ENCODE peak calls at places on chromosomes 6 and 20, in eight cellular contexts. G is spleen; S is PC-3; I is brain microvascular endothelial cell; Q is CD8-positive, alpha-beta T cell; H is nephron progenitor cell; C is hepatocyte; B is BE2C. M is an unnamed sample.

GRCh38 chr6:166418691-166419143 is 36.0 kb upstream of the MPC1 start:
- DNase-seq in Q (peak; percentile 35), H (no peak), B (no peak), I (no peak), G (no peak), C (no peak), S (no peak), M (no peak)

GRCh38 chr6:40390144-40390800 is 196.9 kb downstream of the LRFN2 start:
- DNase-seq in C (no peak), S (no peak), H (no peak), Q (no peak), B (no peak), G (no peak), I (no peak), M (no peak)

GRCh38 chr6:119463081-119463626 is 113.6 kb upstream of the MAN1A1 start:
- DNase-seq in Q (no peak), G (no peak), B (no peak), I (no peak), C (no peak), S (no peak), H (no peak), M (no peak)

GRCh38 chr6:2986722-2987196 is 12.9 kb upstream of the NQO2 start:
- DNase-seq in Q (no peak), B (no peak), I (peak; percentile 65), G (no peak), C (no peak), S (peak; percentile 92), H (no peak), M (no peak)

GRCh38 chr6:31350551-31350950 is 6.4 kb downstream of the HLA-B start:
- DNase-seq in B (no peak), S (no peak), H (no peak), I (no peak), G (no peak), Q (no peak), C (no peak), M (no peak)

GRCh38 chr20:51335329-51335841 is 207.1 kb downstream of the NFATC2 start:
- DNase-seq in I (peak; percentile 100), Q (no peak), S (peak; percentile 98), B (no peak), G (no peak), H (no peak), C (peak; percentile 68), M (no peak)

GRCh38 chr6:163640641-163641040 is 226.1 kb downstream of the QKI start:
- DNase-seq in H (no peak), C (no peak), B (no peak), G (no peak), Q (no peak), I (no peak), S (no peak), M (no peak)

GRCh38 chr20:44572551-44573500 is 9.6 kb upstream of the PKIG start:
- DNase-seq in G (no peak), H (no peak), S (peak; percentile 95), B (no peak), Q (no peak), C (peak; percentile 72), I (peak; percentile 67), M (no peak)

GRCh38 chr6:166623318-166623717 is 3.7 kb downstream of the RPS6KA2 start:
- DNase-seq in S (peak; percentile 49), B (no peak), I (no peak), C (no peak), H (no peak), G (no peak), Q (no peak), M (peak; percentile 66)

GRCh38 chr20:46831633-46832011 is 63.0 kb upstream of the EYA2 start:
- DNase-seq in I (no peak), S (no peak), C (no peak), H (no peak), Q (no peak), B (no peak), G (no peak), M (no peak)

GRCh38 chr6:84762941-84763396 is 1.4 kb downstream of the TBX18 start:
- DNase-seq in B (peak; percentile 22), Q (no peak), C (peak; percentile 36), I (no peak), S (no peak), G (no peak), H (peak; percentile 43), M (peak; percentile 37)

GRCh38 chr6:84762220-84762940 is 2.0 kb downstream of the TBX18 start:
- DNase-seq in C (peak; percentile 39), B (peak; percentile 44), I (no peak), Q (no peak), S (no peak), H (peak; percentile 50), G (no peak), M (peak; percentile 47)

GRCh38 chr6:84764332-84765049 is at the start of gene TBX18:
- DNase-seq in S (no peak), G (peak; percentile 65), C (peak; percentile 95), H (peak; percentile 95), B (peak; percentile 94), I (peak; percentile 100), Q (no peak), M (peak; percentile 93)

GRCh38 chr6:84766118-84766683 is 1.8 kb upstream of the TBX18 start:
- DNase-seq in H (peak; percentile 20), S (no peak), I (no peak), B (no peak), C (no peak), G (peak; percentile 44), Q (no peak), M (no peak)

DNA sequence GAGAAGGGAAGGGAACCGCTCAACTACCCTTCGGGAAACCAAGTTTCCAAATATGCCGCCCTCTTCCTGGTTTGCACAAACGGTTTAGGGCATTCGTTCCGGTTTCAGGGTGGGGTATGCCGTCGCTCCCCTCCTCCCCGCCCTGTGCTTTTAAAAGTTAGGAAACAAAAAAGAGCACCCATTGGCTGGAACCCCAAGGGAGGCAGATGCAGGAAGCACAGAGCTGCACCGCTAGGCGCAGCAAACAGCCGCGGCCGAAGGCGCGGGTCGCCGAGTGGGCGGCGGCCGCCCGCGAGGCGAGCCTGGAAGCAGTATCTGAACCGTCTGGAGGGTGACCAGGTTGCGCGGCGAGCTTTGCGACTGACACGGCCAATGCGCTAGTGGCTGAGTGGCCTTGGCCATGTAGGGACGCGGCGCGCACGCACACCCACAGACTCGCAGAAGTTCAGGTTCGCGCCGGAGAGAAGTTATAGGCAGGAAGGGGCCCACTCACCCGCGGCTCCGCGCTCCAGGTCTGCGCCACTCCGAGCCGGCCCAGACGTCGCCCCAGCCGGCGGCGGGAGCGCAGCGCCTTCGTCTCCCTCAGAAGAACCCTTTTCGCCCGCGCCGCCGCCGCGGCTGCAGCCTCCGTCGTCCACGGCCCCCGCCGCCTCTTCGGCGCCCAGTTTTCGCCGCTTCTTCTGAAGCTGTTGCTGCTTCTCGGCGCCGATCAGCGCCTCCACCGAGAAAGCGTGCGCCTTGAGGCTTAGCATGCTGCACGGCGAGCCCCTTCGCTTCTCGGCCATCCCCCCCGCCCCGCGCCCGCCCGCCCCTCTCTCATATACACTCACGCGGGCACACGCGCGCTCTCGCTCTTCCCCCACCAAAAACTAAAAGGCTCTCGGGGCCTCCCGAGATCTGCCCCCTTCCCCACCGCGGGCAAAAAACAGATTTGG is 734 bp downstream of the TBX18 start:
- DNase-seq in B (peak; percentile 52), Q (no peak), S (no peak), C (peak; percentile 61), G (no peak), I (peak; percentile 89), H (peak; percentile 62), M (peak; percentile 81)
- TF ChIP-seq CTCF in B (no peak), Q (no peak), S (no peak), C (no peak), G (no peak), I (no peak), H (no peak), M (no peak)

DNA sequence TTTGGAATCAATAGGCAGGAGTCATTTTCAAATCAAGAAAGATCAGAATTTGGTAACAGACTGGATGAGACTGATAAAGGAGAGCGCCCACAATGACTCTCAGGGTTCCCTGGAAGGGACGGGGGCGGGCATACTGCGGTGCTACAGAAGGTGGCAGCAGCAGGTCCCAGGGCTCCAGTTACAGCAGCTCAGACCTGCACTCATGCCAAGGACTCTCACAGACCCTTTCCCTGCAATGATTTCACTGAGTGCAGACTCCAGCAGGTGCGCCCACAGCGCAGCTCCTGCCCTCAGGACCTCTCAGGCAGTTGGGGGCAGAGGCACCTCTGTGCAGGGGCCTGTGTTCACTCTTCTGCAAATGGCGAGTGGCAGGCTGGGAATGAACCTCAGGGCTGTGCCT is 359.8 kb downstream of the ZFAND3 start:
- DNase-seq in H (no peak), G (peak; percentile 42), I (no peak), Q (no peak), C (no peak), S (no peak), B (no peak), M (no peak)
- TF ChIP-seq CTCF in H (no peak), G (no peak), I (peak; percentile 13), Q (no peak), C (no peak), S (no peak), B (peak; percentile 8), M (no peak)

DNA sequence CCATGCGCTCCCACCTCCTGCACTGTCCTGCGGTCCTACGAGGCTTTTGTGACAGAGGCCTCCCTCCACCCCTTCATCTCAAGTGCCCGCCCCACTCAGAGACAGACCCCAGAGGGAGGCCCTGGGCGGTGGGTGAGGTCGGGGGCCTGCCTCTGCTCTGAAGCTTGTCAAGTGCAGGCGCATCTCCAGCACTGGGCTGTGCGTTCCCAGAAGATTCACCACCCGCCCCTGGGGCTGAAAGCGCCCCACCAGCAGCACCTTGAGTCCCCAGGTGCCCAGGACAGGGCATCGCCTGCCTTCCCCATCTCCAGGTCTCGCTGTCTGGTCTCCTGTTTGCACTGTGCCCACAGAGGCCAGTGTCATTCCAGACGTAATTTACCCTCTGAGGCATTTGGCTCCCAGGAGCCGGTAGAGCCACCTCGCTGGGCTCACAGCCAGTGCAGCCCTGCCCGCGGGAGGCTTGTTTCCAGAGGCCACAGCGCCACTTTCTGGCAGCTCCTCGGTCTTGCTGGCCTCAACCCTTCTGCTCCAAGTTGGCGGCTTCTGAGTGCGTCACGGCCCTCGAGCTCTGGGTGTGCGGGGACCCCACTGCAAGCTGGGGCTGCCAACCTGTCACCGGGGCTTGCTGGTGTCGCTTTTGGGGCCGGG is 191.1 kb downstream of the TAF4 start:
- DNase-seq in C (peak; percentile 28), H (peak; percentile 48), I (no peak), S (peak; percentile 75), G (no peak), Q (no peak), B (no peak), M (peak; percentile 54)
- TF ChIP-seq CTCF in C (peak; percentile 37), H (peak; percentile 21), I (peak; percentile 36), S (peak; percentile 59), G (no peak), Q (no peak), B (peak; percentile 20), M (no peak)

GRCh38 chr6:134666174-134666573 is 283.7 kb downstream of the ALDH8A1 start:
- DNase-seq in Q (no peak), C (no peak), G (no peak), S (no peak), B (no peak), I (no peak), H (no peak), M (no peak)

GRCh38 chr6:134663356-134663755 is 286.5 kb downstream of the ALDH8A1 start:
- DNase-seq in I (no peak), S (no peak), G (no peak), B (no peak), H (no peak), Q (no peak), C (no peak), M (no peak)

GRCh38 chr6:134667106-134667505 is 282.8 kb downstream of the ALDH8A1 start:
- DNase-seq in I (no peak), B (no peak), G (no peak), H (no peak), S (no peak), Q (no peak), C (no peak), M (no peak)

GRCh38 chr6:134663800-134664535 is 285.9 kb downstream of the ALDH8A1 start:
- DNase-seq in B (no peak), G (no peak), H (no peak), I (peak; percentile 48), S (no peak), Q (no peak), C (no peak), M (no peak)

GRCh38 chr6:134665029-134665723 is 284.7 kb downstream of the ALDH8A1 start:
- DNase-seq in C (no peak), Q (no peak), I (no peak), H (no peak), S (no peak), B (no peak), G (no peak), M (no peak)
- TF ChIP-seq CTCF in C (no peak), Q (no peak), I (no peak), H (no peak), S (no peak), B (no peak), G (no peak), M (no peak)

M was measured in Calu3.